ENCODE peak calls at places on chromosomes 1 and 21, in seven cellular contexts. S is PC-3; M is lung; A is left ventricle myocardium inferior; R is small intestine; X is tibial nerve; B is effector memory CD4-positive, alpha-beta T cell. N is an unnamed sample.

GRCh38 chr21:33848252-33848953 is 67.2 kb downstream of the ATP5PO start:
- DNase-seq in S (peak; percentile 91), M (no peak), A (no peak), R (peak; percentile 77), X (no peak), B (no peak), N (no peak)

GRCh38 chr1:56146449-56146848 is 432.9 kb downstream of the PLPP3 start:
- DNase-seq in S (peak; percentile 28), M (no peak), A (no peak), R (no peak), X (peak; percentile 24), B (no peak), N (no peak)

GRCh38 chr1:220113136-220113695 is 19.3 kb downstream of the IARS2 start:
- DNase-seq in S (peak; percentile 64), M (no peak), A (no peak), R (peak; percentile 65), X (no peak), B (no peak), N (no peak)

GRCh38 chr1:223006794-223007193 is 136.3 kb downstream of the TLR5 start:
- DNase-seq in S (no peak), M (no peak), A (no peak), R (no peak), X (no peak), B (no peak), N (no peak)

GRCh38 chr1:161799792-161800191 is 33.7 kb downstream of the ATF6 start:
- DNase-seq in S (no peak), M (no peak), A (no peak), R (no peak), X (no peak), B (no peak), N (no peak)

GRCh38 chr1:167524651-167525050 is 6.3 kb upstream of the CD247 start:
- DNase-seq in S (no peak), M (no peak), A (no peak), R (no peak), X (peak; percentile 47), B (no peak), N (no peak)

GRCh38 chr1:156963621-156964020 is 43.2 kb downstream of the LRRC71 start:
- DNase-seq in S (no peak), M (peak; percentile 45), A (peak; percentile 22), R (peak; percentile 3), X (peak; percentile 12), B (no peak), N (no peak)

GRCh38 chr1:205321109-205321958 is at the start of gene NUAK2:
- DNase-seq in S (peak; percentile 94), M (peak; percentile 94), A (peak; percentile 93), R (peak; percentile 95), X (peak; percentile 86), B (peak; percentile 72), N (peak; percentile 91)

GRCh38 chr1:86788300-86789206 is 84.2 kb downstream of the SH3GLB1 start:
- DNase-seq in S (peak; percentile 79), M (peak; percentile 33), A (peak; percentile 19), R (peak; percentile 19), X (peak; percentile 45), B (no peak), N (no peak)

GRCh38 chr1:238951809-238952208 is 434.6 kb upstream of the CHRM3 start:
- DNase-seq in S (peak; percentile 81), M (no peak), A (no peak), R (peak; percentile 32), X (peak; percentile 24), B (no peak), N (no peak)

GRCh38 chr1:64685247-64685646 is 59.6 kb upstream of the RAVER2 start:
- DNase-seq in S (no peak), M (no peak), A (no peak), R (no peak), X (no peak), B (no peak), N (no peak)

GRCh38 chr1:179169616-179170467 is 59.6 kb downstream of the ABL2 start:
- DNase-seq in S (peak; percentile 64), M (no peak), A (no peak), R (no peak), X (no peak), B (no peak), N (no peak)

GRCh38 chr1:241950390-241950789 is 7.2 kb upstream of the BECN2 start:
- DNase-seq in S (peak; percentile 71), M (no peak), A (no peak), R (no peak), X (no peak), B (no peak), N (no peak)

GRCh38 chr21:38448619-38449186 is 49.6 kb downstream of the ERG start:
- DNase-seq in S (no peak), M (no peak), A (no peak), R (no peak), X (no peak), B (no peak), N (no peak)

GRCh38 chr1:145961425-145962156 is 2.8 kb downstream of the ANKRD34A start:
- DNase-seq in S (peak; percentile 40), M (no peak), A (peak; percentile 42), R (no peak), X (no peak), B (no peak), N (peak; percentile 50)

GRCh38 chr1:171245458-171246064 is 2.7 kb upstream of the FMO1 start:
- DNase-seq in S (peak; percentile 82), M (no peak), A (no peak), R (peak; percentile 69), X (peak; percentile 52), B (no peak), N (no peak)

GRCh38 chr21:16124397-16125130 is 394.8 kb downstream of the USP25 start:
- DNase-seq in S (peak; percentile 90), M (no peak), A (no peak), R (no peak), X (peak; percentile 43), B (no peak), N (no peak)

GRCh38 chr1:57824535-57824934 is 400.7 kb upstream of the DAB1 start:
- DNase-seq in S (no peak), M (no peak), A (no peak), R (no peak), X (no peak), B (no peak), N (no peak)

GRCh38 chr1:167720965-167721616 is 691 bp upstream of the MPZL1 start:
- DNase-seq in S (peak; percentile 68), M (no peak), A (no peak), R (peak; percentile 72), X (peak; percentile 43), B (no peak), N (no peak)

GRCh38 chr1:19483261-19483660 is 2.1 kb downstream of the CAPZB start:
- DNase-seq in S (no peak), M (no peak), A (no peak), R (no peak), X (no peak), B (no peak), N (no peak)

GRCh38 chr1:209899948-209900347 is 38.1 kb upstream of the SYT14 start:
- DNase-seq in S (peak; percentile 59), M (no peak), A (no peak), R (peak; percentile 17), X (no peak), B (no peak), N (no peak)

GRCh38 chr1:24688621-24689195 is 45.6 kb downstream of the SRRM1 start:
- DNase-seq in S (peak; percentile 80), M (peak; percentile 67), A (peak; percentile 70), R (peak; percentile 71), X (peak; percentile 85), B (peak; percentile 15), N (peak; percentile 78)

GRCh38 chr1:8439015-8439702 is 121.2 kb downstream of the SLC45A1 start:
- DNase-seq in S (no peak), M (peak; percentile 75), A (peak; percentile 82), R (peak; percentile 61), X (peak; percentile 79), B (no peak), N (peak; percentile 89)

GRCh38 chr1:31576201-31576669 is at the start of gene TINAGL1:
- DNase-seq in S (peak; percentile 94), M (peak; percentile 64), A (peak; percentile 80), R (peak; percentile 92), X (no peak), B (no peak), N (peak; percentile 78)

GRCh38 chr1:2355408-2356261 is 35.7 kb downstream of the MORN1 start:
- DNase-seq in S (no peak), M (no peak), A (no peak), R (no peak), X (no peak), B (no peak), N (no peak)

GRCh38 chr1:66050123-66050522 is 257.4 kb downstream of the PDE4B start:
- DNase-seq in S (no peak), M (no peak), A (no peak), R (no peak), X (no peak), B (no peak), N (no peak)

GRCh38 chr1:13228343-13228781 is 2.4 kb upstream of the PRAMEF18 start:
- DNase-seq in S (peak; percentile 45), M (peak; percentile 46), A (no peak), R (peak; percentile 45), X (no peak), B (no peak), N (no peak)

DNA sequence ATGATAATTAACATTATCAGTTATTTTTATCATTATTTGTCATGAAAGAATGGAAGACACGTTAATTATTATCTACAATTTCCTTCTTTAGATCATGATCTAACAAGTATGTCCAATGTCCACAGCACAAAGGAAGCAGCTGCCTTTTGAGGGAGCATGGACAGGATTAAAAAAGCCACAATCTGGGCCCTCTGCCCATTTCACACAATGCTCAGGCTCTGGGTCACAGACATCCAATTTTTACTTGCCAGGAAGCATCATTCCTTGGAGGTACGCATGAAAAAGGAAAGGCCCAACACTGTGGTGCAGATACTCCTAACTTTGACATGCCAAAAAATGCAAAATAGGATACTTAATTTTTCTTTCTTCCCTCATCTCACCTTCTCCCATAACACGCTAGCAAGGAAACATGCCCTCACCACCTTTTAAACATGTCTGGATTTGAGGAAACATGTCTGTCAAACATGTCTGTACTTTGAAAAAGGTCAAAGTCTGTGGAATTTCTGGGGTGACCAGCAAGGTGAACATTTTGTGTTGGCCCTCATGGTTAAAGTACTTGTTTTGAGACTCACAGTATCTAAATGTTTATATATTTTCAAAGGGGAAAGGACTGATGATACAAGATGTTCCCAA is 40.0 kb downstream of the GADD45A start:
- DNase-seq in S (peak; percentile 91), M (no peak), A (peak; percentile 42), R (peak; percentile 73), X (peak; percentile 53), B (no peak), N (peak; percentile 87)
- H3K4me1 ChIP-seq in S (peaks cover 61% of the 10 kb centered on the region), M (peaks cover 10% of the 10 kb centered on the region), A (peaks cover 62% of the 10 kb centered on the region), R (peaks cover 19% of the 10 kb centered on the region), X (peaks cover 63% of the 10 kb centered on the region), B (no peaks in the 10 kb centered on the region), N (peaks cover 64% of the 10 kb centered on the region)

GRCh38 chr1:21028520-21029145 is 148.1 kb downstream of the EIF4G3 start:
- DNase-seq in S (no peak), M (no peak), A (no peak), R (peak; percentile 71), X (no peak), B (no peak), N (no peak)
- H3K4me1 ChIP-seq in S (no peaks in the 10 kb centered on the region), M (no peaks in the 10 kb centered on the region), A (peaks cover 4% of the 10 kb centered on the region), R (peaks cover 2% of the 10 kb centered on the region), X (peaks cover 26% of the 10 kb centered on the region), B (no peaks in the 10 kb centered on the region), N (no peaks in the 10 kb centered on the region)

GRCh38 chr1:27591622-27592021 is 12.3 kb downstream of the AHDC1 start:
- DNase-seq in S (no peak), M (no peak), A (no peak), R (no peak), X (no peak), B (no peak), N (no peak)
- H3K4me1 ChIP-seq in S (peaks cover 30% of the 10 kb centered on the region), M (peaks cover 36% of the 10 kb centered on the region), A (peaks cover 100% of the 10 kb centered on the region), R (no peaks in the 10 kb centered on the region), X (peaks cover 100% of the 10 kb centered on the region), B (peaks cover 8% of the 10 kb centered on the region), N (peaks cover 100% of the 10 kb centered on the region)

GRCh38 chr1:160679893-160680292 is 31.7 kb downstream of the CD48 start:
- DNase-seq in S (no peak), M (no peak), A (no peak), R (no peak), X (no peak), B (no peak), N (no peak)
- H3K4me1 ChIP-seq in S (no peaks in the 10 kb centered on the region), M (no peaks in the 10 kb centered on the region), A (no peaks in the 10 kb centered on the region), R (peaks cover 2% of the 10 kb centered on the region), X (no peaks in the 10 kb centered on the region), B (peaks cover 36% of the 10 kb centered on the region), N (no peaks in the 10 kb centered on the region)

N was measured in heart right ventricle.